ENCODE peak calls at places on chromosomes 13 and 19, in four cellular contexts. One of them, this sample, is unnamed.

GRCh38 chr19:7923295-7924191 is 2.4 kb downstream of the CTXN1 start:
- DNase-seq in GM12878: no peak
- DNase-seq in HepG2: no peak
- DNase-seq in K562: no peak
- DNase-seq in this sample: no peak

GRCh38 chr19:871446-872265 is 12.2 kb downstream of the CFD start:
- DNase-seq in K562: peak; percentile 64
- DNase-seq in HepG2: peak; percentile 44
- DNase-seq in GM12878: no peak
- DNase-seq in this sample: peak; percentile 58

GRCh38 chr19:16368385-16369305 is 44.0 kb downstream of the KLF2 start:
- DNase-seq in GM12878: no peak
- DNase-seq in K562: no peak
- DNase-seq in HepG2: peak; percentile 18
- DNase-seq in this sample: no peak

GRCh38 chr19:49468746-49469447 is 5.1 kb upstream of the FLT3LG start:
- DNase-seq in HepG2: no peak
- DNase-seq in K562: peak; percentile 77
- DNase-seq in GM12878: peak; percentile 97
- DNase-seq in this sample: peak; percentile 82

GRCh38 chr13:29754486-29754806 is 96.0 kb downstream of the UBL3 start:
- DNase-seq in GM12878: no peak
- DNase-seq in K562: no peak
- DNase-seq in HepG2: peak; percentile 47
- DNase-seq in this sample: no peak

GRCh38 chr19:1061987-1062386 is 5.0 kb upstream of the ARHGAP45 start:
- DNase-seq in K562: no peak
- DNase-seq in GM12878: no peak
- DNase-seq in HepG2: no peak
- DNase-seq in this sample: no peak

GRCh38 chr13:49554387-49554786 is 31.0 kb downstream of the RCBTB1 start:
- DNase-seq in GM12878: no peak
- DNase-seq in K562: no peak
- DNase-seq in HepG2: no peak
- DNase-seq in this sample: no peak

GRCh38 chr19:33177417-33177976 is 16.6 kb upstream of the LRP3 start:
- DNase-seq in HepG2: peak; percentile 35
- DNase-seq in GM12878: no peak
- DNase-seq in K562: peak; percentile 55
- DNase-seq in this sample: peak; percentile 88

GRCh38 chr19:5204212-5204611 is 136.4 kb downstream of the PTPRS start:
- DNase-seq in GM12878: no peak
- DNase-seq in K562: no peak
- DNase-seq in HepG2: no peak
- DNase-seq in this sample: no peak

GRCh38 chr19:3146677-3147100 is 10.9 kb downstream of the GNA15 start:
- DNase-seq in HepG2: peak; percentile 21
- DNase-seq in K562: peak; percentile 70
- DNase-seq in GM12878: no peak
- DNase-seq in this sample: no peak

GRCh38 chr13:91667486-91667885 is 269.1 kb downstream of the GPC5 start:
- DNase-seq in HepG2: no peak
- DNase-seq in GM12878: no peak
- DNase-seq in K562: no peak
- DNase-seq in this sample: no peak

GRCh38 chr13:94020833-94021232 is 458.6 kb downstream of the DCT start:
- DNase-seq in HepG2: no peak
- DNase-seq in GM12878: no peak
- DNase-seq in K562: no peak
- DNase-seq in this sample: peak; percentile 1

GRCh38 chr19:48624791-48625723 is 5.8 kb downstream of the SPHK2 start:
- DNase-seq in K562: no peak
- DNase-seq in GM12878: no peak
- DNase-seq in HepG2: no peak
- DNase-seq in this sample: no peak

GRCh38 chr13:109779074-109779473 is 7.3 kb downstream of the IRS2 start:
- DNase-seq in HepG2: no peak
- DNase-seq in K562: no peak
- DNase-seq in GM12878: no peak
- DNase-seq in this sample: no peak

GRCh38 chr13:110499621-110500281 is 61.8 kb downstream of the RAB20 start:
- DNase-seq in GM12878: no peak
- DNase-seq in HepG2: no peak
- DNase-seq in K562: no peak
- DNase-seq in this sample: peak; percentile 31

GRCh38 chr13:40207110-40207478 is 459.3 kb downstream of the FOXO1 start:
- DNase-seq in HepG2: no peak
- DNase-seq in K562: no peak
- DNase-seq in GM12878: peak; percentile 74
- DNase-seq in this sample: no peak

GRCh38 chr19:16773259-16773658 is 53.6 kb downstream of the NWD1 start:
- DNase-seq in K562: no peak
- DNase-seq in GM12878: no peak
- DNase-seq in HepG2: no peak
- DNase-seq in this sample: no peak

GRCh38 chr13:88857256-88857655 is 1186.1 kb downstream of the SLITRK5 start:
- DNase-seq in GM12878: no peak
- DNase-seq in K562: no peak
- DNase-seq in HepG2: no peak
- DNase-seq in this sample: no peak

GRCh38 chr19:48152552-48152951 is 17.6 kb downstream of the LIG1 start:
- DNase-seq in HepG2: peak; percentile 24
- DNase-seq in GM12878: no peak
- DNase-seq in K562: peak; percentile 60
- DNase-seq in this sample: peak; percentile 81

GRCh38 chr19:6476896-6477431 is 4.6 kb downstream of the DENND1C start:
- DNase-seq in HepG2: no peak
- DNase-seq in K562: no peak
- DNase-seq in GM12878: no peak
- DNase-seq in this sample: no peak

GRCh38 chr19:33344611-33345010 is 28.9 kb upstream of the CEBPG start:
- DNase-seq in HepG2: no peak
- DNase-seq in GM12878: no peak
- DNase-seq in K562: no peak
- DNase-seq in this sample: no peak

GRCh38 chr13:46603165-46603603 is 50.2 kb downstream of the LRCH1 start:
- DNase-seq in HepG2: peak; percentile 65
- DNase-seq in K562: peak; percentile 12
- DNase-seq in GM12878: no peak
- DNase-seq in this sample: peak; percentile 48

GRCh38 chr13:101579291-101579802 is 126.9 kb downstream of the ITGBL1 start:
- DNase-seq in GM12878: no peak
- DNase-seq in K562: no peak
- DNase-seq in HepG2: peak; percentile 2
- DNase-seq in this sample: no peak

GRCh38 chr19:16153582-16154336 is 10.3 kb downstream of the HSH2D start:
- DNase-seq in HepG2: no peak
- DNase-seq in GM12878: no peak
- DNase-seq in K562: peak; percentile 80
- DNase-seq in this sample: no peak

GRCh38 chr13:23741879-23742510 is 147.2 kb downstream of the MIPEP start:
- DNase-seq in K562: peak; percentile 43
- DNase-seq in GM12878: no peak
- DNase-seq in HepG2: no peak
- DNase-seq in this sample: peak; percentile 44

GRCh38 chr19:46413262-46414031 is at the start of gene CCDC8:
- DNase-seq in HepG2: no peak
- DNase-seq in K562: peak; percentile 96
- DNase-seq in GM12878: no peak
- DNase-seq in this sample: no peak

GRCh38 chr19:8022275-8022674 is 16.8 kb upstream of the ELAVL1 start:
- DNase-seq in GM12878: no peak
- DNase-seq in K562: peak; percentile 60
- DNase-seq in HepG2: no peak
- DNase-seq in this sample: no peak

GRCh38 chr13:71056581-71056980 is 810.4 kb downstream of the DACH1 start:
- DNase-seq in GM12878: no peak
- DNase-seq in HepG2: no peak
- DNase-seq in K562: no peak
- DNase-seq in this sample: no peak

GRCh38 chr13:97285221-97285955 is 63.3 kb downstream of the MBNL2 start:
- DNase-seq in K562: no peak
- DNase-seq in GM12878: no peak
- DNase-seq in HepG2: no peak
- DNase-seq in this sample: no peak

GRCh38 chr19:53463263-53463662 is 4.3 kb upstream of the ZNF813 start:
- DNase-seq in K562: peak; percentile 46
- DNase-seq in GM12878: no peak
- DNase-seq in HepG2: no peak
- DNase-seq in this sample: no peak

GRCh38 chr13:49587311-49587847 is 2.0 kb upstream of the RCBTB1 start:
- DNase-seq in GM12878: no peak
- DNase-seq in HepG2: peak; percentile 80
- DNase-seq in K562: no peak
- DNase-seq in this sample: no peak

GRCh38 chr13:81487151-81487550 is 1146.2 kb upstream of the SPRY2 start:
- DNase-seq in HepG2: peak; percentile 24
- DNase-seq in GM12878: no peak
- DNase-seq in K562: no peak
- DNase-seq in this sample: peak; percentile 50

GRCh38 chr19:17963936-17964691 is 2.8 kb upstream of the KCNN1 start:
- DNase-seq in GM12878: no peak
- DNase-seq in HepG2: no peak
- DNase-seq in K562: no peak
- DNase-seq in this sample: no peak

GRCh38 chr19:16673226-16673625 is 12.3 kb downstream of the TMEM38A start:
- DNase-seq in GM12878: no peak
- DNase-seq in K562: no peak
- DNase-seq in HepG2: no peak
- DNase-seq in this sample: no peak

DNA sequence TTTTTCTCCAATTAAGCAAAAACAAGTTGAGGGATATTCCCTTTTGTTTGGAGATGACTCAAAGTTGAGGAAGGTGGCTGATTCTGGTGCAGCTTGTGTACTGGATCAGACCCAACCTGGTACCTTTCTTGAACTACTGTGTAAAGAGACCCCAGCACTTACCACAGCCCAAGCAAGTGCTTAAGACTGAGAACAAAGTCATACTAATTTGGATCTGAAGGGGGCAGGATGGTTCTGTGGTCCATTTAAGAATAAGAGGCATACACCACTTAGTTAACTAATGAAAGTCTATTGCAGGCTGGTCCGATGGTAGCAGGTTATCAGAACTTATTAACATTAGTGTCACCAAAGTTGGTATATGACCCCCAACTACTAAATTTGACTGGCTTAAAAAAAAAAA is 6.3 kb downstream of the THSD1 start:
- DNase-seq in HepG2: peak; percentile 12
- DNase-seq in K562: no peak
- DNase-seq in GM12878: no peak
- DNase-seq in this sample: no peak
- H3K4me1 ChIP-seq in HepG2: no peaks in the 10 kb centered on the region
- H3K4me1 ChIP-seq in K562: no peaks in the 10 kb centered on the region
- H3K4me1 ChIP-seq in GM12878: no peaks in the 10 kb centered on the region
- H3K4me1 ChIP-seq in this sample: peaks cover 4% of the 10 kb centered on the region

DNA sequence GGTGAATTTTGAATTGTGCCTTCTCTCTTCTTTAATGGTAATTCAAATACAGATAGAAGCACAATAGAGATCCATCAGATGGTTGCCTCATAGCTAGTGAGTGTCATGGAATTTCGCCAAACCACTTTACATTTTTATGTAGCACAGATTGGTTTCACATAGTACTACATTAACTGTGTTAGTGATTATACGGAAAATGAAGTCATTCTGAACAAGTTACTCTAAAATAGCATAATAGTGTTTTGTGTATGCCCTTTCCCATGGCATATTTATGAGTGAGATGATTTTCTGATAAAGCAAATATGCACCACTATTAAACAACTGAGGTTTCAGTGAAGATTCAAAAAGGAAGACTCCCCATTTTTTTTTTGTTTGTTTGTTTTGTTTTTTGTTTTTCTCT is 1623.5 kb downstream of the PCDH9 start:
- DNase-seq in K562: no peak
- DNase-seq in HepG2: no peak
- DNase-seq in GM12878: no peak
- DNase-seq in this sample: no peak
- TF ChIP-seq ESRRA in K562: no peak
- TF ChIP-seq ESRRA in HepG2: no peak
- TF ChIP-seq ESRRA in GM12878: no peak
- TF ChIP-seq ESRRA in this sample: no peak

GRCh38 chr13:41462427-41462826 is 5.1 kb downstream of the RGCC start:
- DNase-seq in K562: no peak
- DNase-seq in HepG2: no peak
- DNase-seq in GM12878: no peak
- DNase-seq in this sample: no peak
- H3K4me1 ChIP-seq in K562: peaks cover 46% of the 10 kb centered on the region
- H3K4me1 ChIP-seq in HepG2: no peaks in the 10 kb centered on the region
- H3K4me1 ChIP-seq in GM12878: peaks cover 79% of the 10 kb centered on the region
- H3K4me1 ChIP-seq in this sample: no peaks in the 10 kb centered on the region

GRCh38 chr19:40717325-40717879 is 490 bp downstream of the ITPKC start:
- DNase-seq in HepG2: no peak
- DNase-seq in GM12878: no peak
- DNase-seq in K562: peak; percentile 23
- DNase-seq in this sample: peak; percentile 65
- TF ChIP-seq ESRRA in HepG2: no peak
- TF ChIP-seq ESRRA in GM12878: no peak
- TF ChIP-seq ESRRA in K562: no peak
- TF ChIP-seq ESRRA in this sample: no peak

GRCh38 chr13:50919291-50919690 is 9.7 kb downstream of the RNASEH2B start:
- DNase-seq in HepG2: no peak
- DNase-seq in GM12878: no peak
- DNase-seq in K562: no peak
- DNase-seq in this sample: no peak

GRCh38 chr13:50914848-50915247 is 5.3 kb downstream of the RNASEH2B start:
- DNase-seq in HepG2: no peak
- DNase-seq in K562: no peak
- DNase-seq in GM12878: no peak
- DNase-seq in this sample: no peak

GRCh38 chr13:50916701-50917184 is 7.2 kb downstream of the RNASEH2B start:
- DNase-seq in GM12878: no peak
- DNase-seq in K562: no peak
- DNase-seq in HepG2: no peak
- DNase-seq in this sample: no peak

GRCh38 chr13:50915562-50915961 is 6.0 kb downstream of the RNASEH2B start:
- DNase-seq in K562: peak; percentile 25
- DNase-seq in HepG2: no peak
- DNase-seq in GM12878: no peak
- DNase-seq in this sample: no peak

GRCh38 chr13:50917572-50917971 is 8.0 kb downstream of the RNASEH2B start:
- DNase-seq in GM12878: no peak
- DNase-seq in K562: no peak
- DNase-seq in HepG2: no peak
- DNase-seq in this sample: no peak
- H3K4me1 ChIP-seq in GM12878: peaks cover 21% of the 10 kb centered on the region
- H3K4me1 ChIP-seq in K562: peaks cover 33% of the 10 kb centered on the region
- H3K4me1 ChIP-seq in HepG2: no peaks in the 10 kb centered on the region
- H3K4me1 ChIP-seq in this sample: peaks cover 3% of the 10 kb centered on the region